ENCODE peak calls at places on chromosomes 6 and 20, in four cellular contexts. S is stimulated activated CD8-positive, alpha-beta memory T cell treated with anti-CD3 and anti-CD28 coated beads, Interleukin-12 subunit alpha, Interleukin-12 subunit beta, amount 100 ng/mL, for 1 hour; B is EL; R is Right ventricle myocardium superior. H is an unnamed sample.

GRCh38 chr6:116444092-116444491 is 17.1 kb upstream of the CALHM6 start:
- DNase-seq in S (no peak), B (peak), R (no peak), H (peak)

GRCh38 chr6:28866342-28867077 is 57.3 kb downstream of the TRIM27 start:
- DNase-seq in S (peak), B (peak), R (peak), H (peak)

GRCh38 chr6:158506577-158506976 is 53.3 kb upstream of the TMEM181 start:
- DNase-seq in S (no peak), B (peak), R (no peak), H (no peak)

GRCh38 chr6:110645685-110646418 is 169.4 kb downstream of the CDK19 start:
- DNase-seq in S (no peak), B (no peak), R (no peak), H (no peak)

GRCh38 chr6:13614126-13614925 is 809 bp upstream of the NOL7 start:
- DNase-seq in S (no peak), B (peak), R (peak), H (peak)

GRCh38 chr20:36646678-36647077 is 682 bp upstream of the SLA2 start:
- DNase-seq in S (no peak), B (no peak), R (no peak), H (peak)

GRCh38 chr6:144415014-144415413 is 129.9 kb downstream of the UTRN start:
- DNase-seq in S (no peak), B (peak), R (no peak), H (peak)

GRCh38 chr6:40056865-40057264 is 122.6 kb upstream of the MOCS1 start:
- DNase-seq in S (no peak), B (no peak), R (no peak), H (no peak)

GRCh38 chr6:186221-186965 is 105.9 kb upstream of the DUSP22 start:
- DNase-seq in S (no peak), B (peak), R (no peak), H (no peak)

GRCh38 chr6:26327450-26328264 is 37.3 kb upstream of the BTN3A2 start:
- DNase-seq in S (no peak), B (peak), R (no peak), H (peak)

GRCh38 chr6:15063253-15063853 is 182.5 kb upstream of the JARID2 start:
- DNase-seq in S (no peak), B (peak), R (peak), H (peak)

GRCh38 chr20:8981482-8981881 is 87.4 kb upstream of the PLCB4 start:
- DNase-seq in S (no peak), B (no peak), R (no peak), H (no peak)

GRCh38 chr6:10397756-10398438 is 17.0 kb downstream of the TFAP2A start:
- DNase-seq in S (no peak), B (peak), R (no peak), H (no peak)

H was measured in bronchial epithelial cell.